ENCODE peak calls at places on chromosome 18, in five cellular contexts. One of them, this sample, is unnamed.

GRCh38 chr18:29753379-29753778 is 1289.2 kb downstream of the DSC3 start:
- DNase-seq in WERI-Rb-1: no peak
- DNase-seq in osteocyte: no peak
- DNase-seq in mesothelial cell of epicardium: no peak
- DNase-seq in glutamatergic neuron: no peak
- DNase-seq in this sample: no peak

GRCh38 chr18:45920367-45920766 is 46.8 kb downstream of the EPG5 start:
- DNase-seq in WERI-Rb-1: no peak
- DNase-seq in osteocyte: peak; percentile 90
- DNase-seq in mesothelial cell of epicardium: no peak
- DNase-seq in glutamatergic neuron: no peak
- DNase-seq in this sample: no peak

GRCh38 chr18:37955201-37955600 is 389.6 kb upstream of the CELF4 start:
- DNase-seq in WERI-Rb-1: no peak
- DNase-seq in osteocyte: no peak
- DNase-seq in mesothelial cell of epicardium: no peak
- DNase-seq in glutamatergic neuron: no peak
- DNase-seq in this sample: no peak

GRCh38 chr18:8949206-8949605 is 153.3 kb upstream of the NDUFV2 start:
- DNase-seq in WERI-Rb-1: peak; percentile 17
- DNase-seq in osteocyte: no peak
- DNase-seq in mesothelial cell of epicardium: no peak
- DNase-seq in glutamatergic neuron: peak; percentile 68
- DNase-seq in this sample: no peak

GRCh38 chr18:68399721-68400120 is 315.2 kb downstream of the TMX3 start:
- DNase-seq in WERI-Rb-1: no peak
- DNase-seq in osteocyte: no peak
- DNase-seq in mesothelial cell of epicardium: no peak
- DNase-seq in glutamatergic neuron: no peak
- DNase-seq in this sample: no peak

GRCh38 chr18:9103488-9103887 is 989 bp downstream of the NDUFV2 start:
- DNase-seq in WERI-Rb-1: no peak
- DNase-seq in osteocyte: no peak
- DNase-seq in mesothelial cell of epicardium: no peak
- DNase-seq in glutamatergic neuron: no peak
- DNase-seq in this sample: no peak

GRCh38 chr18:78906066-78906465 is 73.6 kb upstream of the SALL3 start:
- DNase-seq in WERI-Rb-1: no peak
- DNase-seq in osteocyte: peak; percentile 75
- DNase-seq in mesothelial cell of epicardium: no peak
- DNase-seq in glutamatergic neuron: no peak
- DNase-seq in this sample: no peak

GRCh38 chr18:79465392-79465991 is 69.8 kb downstream of the NFATC1 start:
- DNase-seq in WERI-Rb-1: peak; percentile 87
- DNase-seq in osteocyte: no peak
- DNase-seq in mesothelial cell of epicardium: no peak
- DNase-seq in glutamatergic neuron: peak; percentile 67
- DNase-seq in this sample: peak; percentile 84

GRCh38 chr18:58776084-58776483 is 88.6 kb upstream of the ZNF532 start:
- DNase-seq in WERI-Rb-1: no peak
- DNase-seq in osteocyte: no peak
- DNase-seq in mesothelial cell of epicardium: no peak
- DNase-seq in glutamatergic neuron: no peak
- DNase-seq in this sample: no peak

GRCh38 chr18:57798713-57799373 is 4.3 kb downstream of the ATP8B1 start:
- DNase-seq in WERI-Rb-1: no peak
- DNase-seq in osteocyte: no peak
- DNase-seq in mesothelial cell of epicardium: no peak
- DNase-seq in glutamatergic neuron: no peak
- DNase-seq in this sample: no peak

GRCh38 chr18:2303517-2304238 is 267.6 kb downstream of the METTL4 start:
- DNase-seq in WERI-Rb-1: no peak
- DNase-seq in osteocyte: no peak
- DNase-seq in mesothelial cell of epicardium: no peak
- DNase-seq in glutamatergic neuron: no peak
- DNase-seq in this sample: no peak

GRCh38 chr18:73942081-73942625 is 205.5 kb downstream of the FBXO15 start:
- DNase-seq in WERI-Rb-1: no peak
- DNase-seq in osteocyte: no peak
- DNase-seq in mesothelial cell of epicardium: no peak
- DNase-seq in glutamatergic neuron: no peak
- DNase-seq in this sample: no peak

GRCh38 chr18:56869189-56869777 is 218.1 kb downstream of the WDR7 start:
- DNase-seq in WERI-Rb-1: peak; percentile 30
- DNase-seq in osteocyte: no peak
- DNase-seq in mesothelial cell of epicardium: no peak
- DNase-seq in glutamatergic neuron: no peak
- DNase-seq in this sample: peak; percentile 16

GRCh38 chr18:58005885-58006523 is 38.0 kb upstream of the NEDD4L start:
- DNase-seq in WERI-Rb-1: no peak
- DNase-seq in osteocyte: no peak
- DNase-seq in mesothelial cell of epicardium: no peak
- DNase-seq in glutamatergic neuron: no peak
- DNase-seq in this sample: no peak

GRCh38 chr18:3046216-3046808 is 33.4 kb upstream of the LPIN2 start:
- DNase-seq in WERI-Rb-1: no peak
- DNase-seq in osteocyte: peak; percentile 49
- DNase-seq in mesothelial cell of epicardium: no peak
- DNase-seq in glutamatergic neuron: no peak
- DNase-seq in this sample: peak; percentile 49

GRCh38 chr18:70296289-70296688 is 7.4 kb downstream of the SOCS6 start:
- DNase-seq in WERI-Rb-1: no peak
- DNase-seq in osteocyte: no peak
- DNase-seq in mesothelial cell of epicardium: no peak
- DNase-seq in glutamatergic neuron: no peak
- DNase-seq in this sample: no peak

GRCh38 chr18:56716692-56717146 is 65.6 kb downstream of the WDR7 start:
- DNase-seq in WERI-Rb-1: no peak
- DNase-seq in osteocyte: no peak
- DNase-seq in mesothelial cell of epicardium: no peak
- DNase-seq in glutamatergic neuron: no peak
- DNase-seq in this sample: no peak

GRCh38 chr18:1002653-1003178 is 98.0 kb downstream of the ADCYAP1 start:
- DNase-seq in WERI-Rb-1: no peak
- DNase-seq in osteocyte: no peak
- DNase-seq in mesothelial cell of epicardium: no peak
- DNase-seq in glutamatergic neuron: no peak
- DNase-seq in this sample: no peak

GRCh38 chr18:38698108-38698507 is 1132.5 kb upstream of the CELF4 start:
- DNase-seq in WERI-Rb-1: no peak
- DNase-seq in osteocyte: no peak
- DNase-seq in mesothelial cell of epicardium: no peak
- DNase-seq in glutamatergic neuron: no peak
- DNase-seq in this sample: no peak

GRCh38 chr18:22987547-22988182 is 54.5 kb downstream of the RBBP8 start:
- DNase-seq in WERI-Rb-1: no peak
- DNase-seq in osteocyte: no peak
- DNase-seq in mesothelial cell of epicardium: no peak
- DNase-seq in glutamatergic neuron: no peak
- DNase-seq in this sample: no peak

GRCh38 chr18:50895350-50896045 is 16.6 kb downstream of the ME2 start:
- DNase-seq in WERI-Rb-1: no peak
- DNase-seq in osteocyte: no peak
- DNase-seq in mesothelial cell of epicardium: no peak
- DNase-seq in glutamatergic neuron: no peak
- DNase-seq in this sample: no peak

GRCh38 chr18:45085916-45086624 is 405.4 kb downstream of the SETBP1 start:
- DNase-seq in WERI-Rb-1: no peak
- DNase-seq in osteocyte: no peak
- DNase-seq in mesothelial cell of epicardium: no peak
- DNase-seq in glutamatergic neuron: no peak
- DNase-seq in this sample: no peak

GRCh38 chr18:8814206-8814605 is 108.8 kb downstream of the MTCL1 start:
- DNase-seq in WERI-Rb-1: no peak
- DNase-seq in osteocyte: peak; percentile 17
- DNase-seq in mesothelial cell of epicardium: no peak
- DNase-seq in glutamatergic neuron: no peak
- DNase-seq in this sample: no peak

DNA sequence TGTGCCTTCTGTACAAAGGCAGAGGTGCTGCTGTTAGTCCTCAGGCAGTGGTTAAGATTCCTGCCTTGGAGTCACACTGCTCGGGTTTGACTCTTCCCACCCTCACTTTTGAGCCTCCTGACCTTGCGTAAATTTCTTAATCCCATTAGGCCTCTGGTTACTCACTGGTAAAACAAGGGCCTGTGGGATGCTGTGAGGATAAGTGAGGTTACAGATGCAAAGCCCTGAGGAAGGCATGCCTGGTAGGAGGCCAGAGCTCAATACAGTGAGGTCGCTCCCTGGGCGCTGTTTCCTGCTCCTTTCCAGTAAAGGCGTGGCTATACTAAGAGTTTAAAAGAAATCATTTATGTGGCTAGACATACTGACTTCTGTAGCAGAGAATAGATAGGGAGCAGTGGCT is 127.5 kb upstream of the TMEM200C start:
- DNase-seq in WERI-Rb-1: peak; percentile 18
- DNase-seq in osteocyte: no peak
- DNase-seq in mesothelial cell of epicardium: no peak
- DNase-seq in glutamatergic neuron: no peak
- DNase-seq in this sample: no peak
- TF ChIP-seq CTCF in WERI-Rb-1: no peak
- TF ChIP-seq CTCF in osteocyte: no peak
- TF ChIP-seq CTCF in mesothelial cell of epicardium: no peak
- TF ChIP-seq CTCF in glutamatergic neuron: no peak
- TF ChIP-seq CTCF in this sample: no peak

DNA sequence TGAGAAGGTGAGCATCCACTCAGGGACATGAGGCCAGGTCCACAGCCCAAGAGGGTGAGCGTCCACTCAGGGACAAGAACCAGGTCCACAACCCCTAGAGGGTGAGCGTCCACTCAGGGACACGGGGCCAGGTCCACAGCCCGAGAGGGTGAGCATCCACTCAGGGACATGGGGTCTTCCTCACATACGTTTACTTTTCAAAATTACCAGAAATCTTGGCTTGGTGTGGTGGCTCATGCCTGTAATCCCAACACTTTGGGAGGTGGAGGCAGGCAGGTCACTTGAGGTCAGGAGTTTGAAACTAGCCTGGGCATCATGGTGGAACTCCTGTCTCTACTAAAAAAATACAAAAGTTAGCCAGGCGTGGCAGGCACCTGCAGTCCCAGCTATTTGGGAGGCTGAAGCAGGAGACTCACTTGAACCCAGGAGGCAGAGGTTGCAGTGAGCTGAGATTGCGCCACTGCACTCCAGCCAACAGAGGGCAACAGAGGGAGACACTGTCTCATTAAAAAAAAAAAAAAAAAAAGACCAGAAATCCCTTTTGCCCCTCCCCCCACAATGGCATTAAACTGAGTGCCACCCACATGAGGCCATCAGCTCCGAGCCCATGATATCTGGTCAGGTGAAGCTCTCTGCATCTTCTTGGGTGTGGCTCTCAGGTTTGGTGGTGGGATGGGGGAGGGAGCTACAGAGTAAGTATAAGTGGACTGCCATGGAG is 9.0 kb upstream of the MBP start:
- DNase-seq in WERI-Rb-1: no peak
- DNase-seq in osteocyte: no peak
- DNase-seq in mesothelial cell of epicardium: no peak
- DNase-seq in glutamatergic neuron: no peak
- DNase-seq in this sample: no peak
- TF ChIP-seq CTCF in WERI-Rb-1: peak; percentile 55
- TF ChIP-seq CTCF in osteocyte: peak; percentile 18
- TF ChIP-seq CTCF in mesothelial cell of epicardium: peak; percentile 28
- TF ChIP-seq CTCF in glutamatergic neuron: no peak
- TF ChIP-seq CTCF in this sample: peak; percentile 21

GRCh38 chr18:12478269-12479057 is 70.7 kb downstream of the PRELID3A start:
- DNase-seq in WERI-Rb-1: no peak
- DNase-seq in osteocyte: no peak
- DNase-seq in mesothelial cell of epicardium: no peak
- DNase-seq in glutamatergic neuron: no peak
- DNase-seq in this sample: no peak
- TF ChIP-seq CTCF in WERI-Rb-1: peak; percentile 4
- TF ChIP-seq CTCF in osteocyte: no peak
- TF ChIP-seq CTCF in mesothelial cell of epicardium: no peak
- TF ChIP-seq CTCF in glutamatergic neuron: no peak
- TF ChIP-seq CTCF in this sample: no peak

DNA sequence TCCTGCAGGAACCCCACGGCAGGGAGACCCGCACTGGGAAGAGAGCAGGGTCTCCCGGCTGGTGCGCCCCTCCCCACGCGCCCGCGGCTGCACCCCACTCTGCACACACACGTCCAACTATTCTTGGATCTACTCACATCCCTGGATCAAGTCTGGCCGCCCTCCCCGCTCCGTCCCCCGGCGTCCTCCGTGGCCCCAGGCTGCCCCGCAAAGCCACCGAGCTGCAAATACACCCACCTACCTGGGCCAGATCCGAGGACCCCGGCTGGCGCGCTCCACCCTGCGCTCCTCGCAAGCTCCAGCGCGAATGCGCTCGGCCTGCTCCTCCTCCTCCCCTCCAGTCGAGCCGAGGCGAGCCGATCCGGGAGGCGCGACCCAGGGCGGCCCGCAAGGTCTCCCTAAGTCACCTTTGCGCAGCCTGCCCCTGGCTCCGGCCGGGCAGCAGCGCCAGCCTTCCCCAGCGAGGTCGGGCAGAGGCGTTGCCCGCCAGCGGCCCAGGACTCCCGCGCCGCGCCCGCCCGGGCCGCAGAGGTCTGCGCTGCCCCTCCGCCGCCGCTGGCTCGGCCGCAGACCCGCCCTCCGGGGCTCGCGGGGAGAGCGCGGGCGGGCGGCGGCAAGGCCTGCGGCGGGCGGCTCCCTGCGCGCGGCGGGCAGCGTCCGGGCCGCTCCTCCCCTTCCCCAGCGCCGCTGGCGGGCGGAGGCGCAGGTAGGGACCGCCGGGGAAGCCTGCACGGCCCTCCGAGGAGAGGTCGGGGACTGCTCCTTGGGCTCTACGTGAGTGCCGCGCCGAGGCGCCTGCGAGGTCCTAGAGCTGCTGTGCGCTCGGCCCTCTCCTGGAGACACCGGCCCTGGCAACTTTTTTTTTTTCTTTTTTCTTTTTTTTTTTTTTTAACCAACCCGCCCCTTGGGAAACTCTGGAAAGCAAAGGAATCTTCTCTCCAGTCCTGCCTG is 126.0 kb downstream of the OSBPL1A start:
- DNase-seq in WERI-Rb-1: peak; percentile 68
- DNase-seq in osteocyte: peak; percentile 90
- DNase-seq in mesothelial cell of epicardium: peak; percentile 82
- DNase-seq in glutamatergic neuron: peak; percentile 78
- DNase-seq in this sample: peak; percentile 59
- TF ChIP-seq CTCF in WERI-Rb-1: peak; percentile 22
- TF ChIP-seq CTCF in osteocyte: peak; percentile 36
- TF ChIP-seq CTCF in mesothelial cell of epicardium: no peak
- TF ChIP-seq CTCF in glutamatergic neuron: no peak
- TF ChIP-seq CTCF in this sample: no peak

DNA sequence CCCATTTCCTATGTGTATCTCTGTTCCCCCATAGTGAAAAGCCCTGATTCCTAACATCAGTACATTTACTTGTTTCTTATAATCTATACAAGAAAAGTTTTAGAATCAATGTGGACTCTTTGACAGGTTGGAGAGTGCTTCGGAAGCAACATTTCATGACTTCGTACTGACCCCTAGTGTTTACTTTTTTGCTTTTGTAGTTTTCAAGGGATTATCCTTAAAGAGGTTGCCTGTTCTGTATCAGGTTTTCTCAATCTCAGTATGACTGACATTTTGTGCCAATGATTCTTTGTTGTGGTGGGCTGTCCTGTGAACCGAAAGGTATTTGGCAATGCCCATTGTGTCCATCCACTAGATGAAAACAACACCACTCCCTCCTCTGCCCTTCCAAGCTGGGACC is 43.3 kb upstream of the SERPINB2 start:
- DNase-seq in WERI-Rb-1: no peak
- DNase-seq in osteocyte: no peak
- DNase-seq in mesothelial cell of epicardium: no peak
- DNase-seq in glutamatergic neuron: no peak
- DNase-seq in this sample: peak; percentile 24
- TF ChIP-seq CTCF in WERI-Rb-1: peak; percentile 45
- TF ChIP-seq CTCF in osteocyte: peak; percentile 55
- TF ChIP-seq CTCF in mesothelial cell of epicardium: peak; percentile 46
- TF ChIP-seq CTCF in glutamatergic neuron: peak; percentile 47
- TF ChIP-seq CTCF in this sample: peak; percentile 64

GRCh38 chr18:72768681-72769229 is 99.0 kb downstream of the NETO1 start:
- DNase-seq in WERI-Rb-1: peak; percentile 39
- DNase-seq in osteocyte: no peak
- DNase-seq in mesothelial cell of epicardium: no peak
- DNase-seq in glutamatergic neuron: peak; percentile 23
- DNase-seq in this sample: no peak
- TF ChIP-seq CTCF in WERI-Rb-1: peak; percentile 54
- TF ChIP-seq CTCF in osteocyte: no peak
- TF ChIP-seq CTCF in mesothelial cell of epicardium: no peak
- TF ChIP-seq CTCF in glutamatergic neuron: no peak
- TF ChIP-seq CTCF in this sample: no peak